ENCODE peak calls at places on chromosomes 16 and 17, in six cellular contexts. T is body of pancreas, P is A549, I is transverse colon, A is heart left ventricle, W is sigmoid colon. F is an unnamed sample.
A peak's percentile ranks its signal among the peaks of the same experiment; 100 is the strongest.

GRCh38 chr16:70758786-70759185 is 42.2 kb downstream of the VAC14 start:
- DNase-seq in A (no peak), T (no peak), W (no peak), I (no peak), P (no peak), F (no peak)

GRCh38 chr17:42403150-42403549 is 14.9 kb upstream of the STAT3 start:
- DNase-seq in P (no peak), W (no peak), I (peak; percentile 38), T (no peak), A (no peak), F (no peak)

GRCh38 chr16:73846292-73846849 is 450.2 kb upstream of the PSMD7 start:
- DNase-seq in T (no peak), I (no peak), P (no peak), A (no peak), W (no peak), F (no peak)

GRCh38 chr16:23826528-23827244 is 9.1 kb upstream of the PRKCB start:
- DNase-seq in I (no peak), T (no peak), W (no peak), P (peak; percentile 38), A (no peak), F (no peak)

GRCh38 chr16:23712976-23713375 is at the start of gene ERN2:
- DNase-seq in T (no peak), I (peak; percentile 85), A (no peak), P (no peak), W (no peak), F (peak; percentile 70)

GRCh38 chr16:85168732-85169256 is 56.5 kb upstream of the CIBAR2 start:
- DNase-seq in A (peak; percentile 82), W (peak; percentile 90), I (peak; percentile 47), P (no peak), T (peak; percentile 50), F (peak; percentile 86)

GRCh38 chr16:20410153-20410723 is 904 bp downstream of the ACSM5 start:
- DNase-seq in A (no peak), T (no peak), P (no peak), I (no peak), W (no peak), F (no peak)

GRCh38 chr17:8883353-8883752 is 15.9 kb upstream of the PIK3R6 start:
- DNase-seq in I (no peak), T (no peak), A (no peak), W (no peak), P (no peak), F (no peak)

GRCh38 chr17:16493470-16494048 is 1.6 kb upstream of the LRRC75A start:
- DNase-seq in W (no peak), I (no peak), P (no peak), T (no peak), A (no peak), F (no peak)

GRCh38 chr17:19744922-19745757 is 3.0 kb downstream of the ALDH3A1 start:
- DNase-seq in T (peak; percentile 93), W (peak; percentile 96), P (peak; percentile 89), A (peak; percentile 91), I (peak; percentile 96), F (peak; percentile 93)

GRCh38 chr16:4415538-4416199 is 727 bp downstream of the CORO7 start:
- DNase-seq in W (no peak), A (no peak), I (peak; percentile 72), P (no peak), T (no peak), F (peak; percentile 75)

GRCh38 chr17:79169366-79169765 is 94.7 kb downstream of the ENGASE start:
- DNase-seq in T (no peak), P (no peak), I (no peak), A (no peak), W (no peak), F (no peak)

GRCh38 chr17:55527520-55528118 is 16.4 kb upstream of the SMIM36 start:
- DNase-seq in W (no peak), I (no peak), T (no peak), P (peak; percentile 71), A (no peak), F (no peak)

GRCh38 chr17:76388966-76389888 is 4.8 kb downstream of the SPHK1 start:
- DNase-seq in T (peak; percentile 53), I (no peak), P (peak; percentile 40), W (no peak), A (no peak), F (no peak)
- TF ChIP-seq POLR2A in T (no peak), I (no peak), P (no peak), W (no peak), A (no peak), F (no peak)

GRCh38 chr17:58666858-58667267 is 25.0 kb downstream of the TEX14 start:
- DNase-seq in I (peak; percentile 85), W (peak; percentile 86), P (peak; percentile 94), T (peak; percentile 70), A (peak; percentile 61), F (peak; percentile 78)

GRCh38 chr17:58669853-58670252 is 22.0 kb downstream of the TEX14 start:
- DNase-seq in I (no peak), W (no peak), P (no peak), A (no peak), T (no peak), F (no peak)

GRCh38 chr17:58667934-58668597 is 23.8 kb downstream of the TEX14 start:
- DNase-seq in I (no peak), A (no peak), P (peak; percentile 20), T (no peak), W (no peak), F (no peak)

GRCh38 chr17:58668598-58668935 is 23.3 kb downstream of the TEX14 start:
- DNase-seq in P (no peak), A (no peak), W (no peak), T (no peak), I (no peak), F (no peak)

DNA sequence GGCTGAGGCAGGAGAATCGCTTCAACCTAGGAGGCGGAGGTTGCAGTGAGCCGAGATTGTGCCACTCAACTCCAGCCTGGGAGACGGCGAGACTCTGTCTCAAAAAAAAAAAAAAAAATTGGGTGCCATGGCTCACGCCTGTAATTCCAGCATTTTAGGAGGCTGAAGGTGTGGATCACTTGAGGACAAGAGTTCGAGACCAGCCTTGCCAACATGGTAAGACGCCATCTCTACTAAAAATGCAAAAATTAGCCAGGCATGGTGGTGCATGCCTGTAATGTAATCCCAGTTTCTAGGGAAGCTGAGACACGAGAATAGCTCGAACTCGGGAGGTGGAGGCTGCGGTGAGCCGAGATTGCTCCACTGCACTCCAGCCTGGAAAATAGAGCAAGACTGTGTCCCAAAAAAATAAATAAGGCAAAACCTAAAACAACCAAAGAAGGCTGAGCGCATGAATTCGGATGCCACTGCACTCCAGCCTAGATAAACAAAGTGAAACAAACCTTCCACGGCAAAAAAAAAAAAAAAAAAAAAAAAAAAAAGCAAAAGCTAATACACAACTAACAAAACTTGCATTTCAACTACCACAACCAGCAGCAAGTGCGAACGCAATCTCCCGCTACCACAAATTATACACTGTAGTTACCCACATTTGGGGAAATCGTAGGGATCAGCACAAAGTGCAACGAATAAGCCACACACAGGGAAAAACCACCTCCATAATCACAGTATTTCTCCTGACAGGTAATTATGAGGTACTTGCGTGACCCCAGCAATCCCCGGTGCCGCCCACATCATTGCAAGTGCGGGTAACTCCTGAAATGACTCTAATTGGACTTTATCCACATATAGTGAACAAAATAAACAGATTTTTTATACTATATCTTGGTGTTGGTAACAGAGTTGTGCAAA is 25.6 kb downstream of the TEX14 start:
- DNase-seq in T (no peak), A (no peak), P (peak; percentile 61), W (no peak), I (no peak), F (no peak)
- TF ChIP-seq CTCF in T (no peak), A (no peak), P (no peak), W (no peak), I (no peak), F (no peak)

DNA sequence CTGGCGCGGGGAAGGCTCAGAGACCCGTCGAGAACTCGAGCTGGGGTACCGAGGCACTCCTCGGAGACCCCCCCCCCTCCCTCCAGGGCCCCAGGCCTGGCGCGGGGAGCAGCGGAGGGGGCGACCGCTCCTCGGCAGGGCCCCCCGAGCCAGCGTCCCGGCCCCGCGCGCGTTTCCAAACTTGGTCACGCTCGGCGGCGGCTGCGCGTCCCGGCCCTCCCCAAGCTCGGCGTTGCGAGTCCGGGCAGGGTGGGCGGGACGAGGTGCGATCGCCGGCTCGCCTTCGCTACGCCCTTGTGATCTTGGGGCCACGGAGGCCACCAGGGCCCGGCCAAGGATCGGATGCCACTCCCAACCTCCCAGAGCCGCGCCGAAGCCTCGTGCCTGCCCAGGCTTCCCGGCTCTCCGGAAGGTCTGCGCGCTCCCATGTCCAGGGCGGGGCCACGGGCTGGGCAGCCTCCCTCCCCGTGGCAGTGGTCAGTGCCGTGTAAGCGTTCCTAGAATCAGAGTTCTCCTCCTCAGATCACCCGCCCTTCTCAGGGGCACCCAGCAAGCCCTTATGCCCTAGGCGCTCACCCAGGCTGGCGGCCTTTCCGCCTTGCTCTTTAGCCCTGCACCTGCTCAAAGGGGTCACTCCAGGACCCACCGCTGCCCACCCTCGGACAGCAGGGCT is 12.0 kb upstream of the MRPS23 start:
- DNase-seq in I (peak; percentile 66), T (peak; percentile 54), A (peak; percentile 81), W (peak; percentile 89), P (peak; percentile 65), F (peak; percentile 86)
- H3K4me3 ChIP-seq in I (peak overlapping the region; percentile 40), T (no peak overlapping the region), A (peak overlapping the region; percentile 57), W (peak overlapping the region; percentile 55), P (peak overlapping the region; percentile 40), F (peak overlapping the region; percentile 53)

GRCh38 chr17:82096709-82097186 is 1.3 kb downstream of the FASN start:
- DNase-seq in I (no peak), W (no peak), T (no peak), A (no peak), P (no peak), F (no peak)

GRCh38 chr17:82097919-82098168 is 192 bp downstream of the FASN start:
- DNase-seq in A (no peak), W (no peak), P (no peak), I (no peak), T (no peak), F (no peak)

GRCh38 chr17:82097187-82097918 is 683 bp downstream of the FASN start:
- DNase-seq in I (peak; percentile 48), A (no peak), T (peak; percentile 48), P (peak; percentile 66), W (no peak), F (no peak)

GRCh38 chr17:82098939-82099765 is 1.1 kb upstream of the FASN start:
- DNase-seq in I (peak; percentile 44), P (no peak), W (no peak), A (no peak), T (peak; percentile 34), F (no peak)

DNA sequence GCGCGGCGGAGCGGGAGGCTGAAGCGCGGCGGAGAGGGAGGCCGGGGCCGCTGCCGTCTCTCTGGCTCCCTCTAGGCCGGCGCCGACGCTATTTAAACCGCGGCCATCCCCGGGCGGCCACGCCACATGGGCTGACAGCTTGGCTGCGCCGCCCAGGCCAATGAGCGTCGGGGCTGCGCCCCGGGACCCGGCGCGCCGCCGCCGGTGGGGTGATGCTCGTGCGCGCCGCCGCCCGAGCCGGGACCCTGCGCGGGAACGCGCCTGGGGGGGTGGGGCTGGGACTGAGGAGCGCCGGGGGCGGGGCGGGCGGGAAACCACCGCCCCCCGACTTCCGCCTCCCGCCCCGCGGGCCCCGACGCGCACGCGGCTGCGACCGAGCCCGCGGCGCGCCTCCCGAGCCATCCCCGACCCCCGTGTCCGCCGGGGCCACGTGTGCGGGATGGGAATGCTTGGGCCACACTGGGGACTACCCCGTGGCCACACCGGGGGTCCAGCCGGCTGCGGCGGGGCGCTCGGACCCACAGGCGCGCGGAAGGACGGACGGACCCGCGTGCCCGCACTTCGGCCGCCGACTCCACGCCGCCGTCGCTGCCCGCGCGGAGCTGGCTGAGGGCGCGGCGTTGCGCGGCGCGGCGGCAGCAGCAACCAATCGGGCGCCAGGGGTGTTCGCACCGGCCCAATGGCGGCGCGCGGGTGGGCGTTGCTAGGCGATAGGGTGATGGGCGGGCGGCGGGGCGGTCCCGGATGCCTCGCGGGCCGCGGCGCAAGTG is at the start of gene FASN:
- DNase-seq in I (peak; percentile 97), T (peak; percentile 93), W (peak; percentile 97), A (peak; percentile 96), P (peak; percentile 97), F (peak; percentile 98)
- TF ChIP-seq POLR2A in I (peak; percentile 92), T (peak; percentile 93), W (peak; percentile 38), A (peak; percentile 95), P (peak; percentile 99), F (peak; percentile 97)